ENCODE peak calls at places on chromosomes 3 and 15, in four cellular contexts. Y, N, B and S are unnamed samples.

GRCh38 chr15:53072077-53072476 is 281.9 kb upstream of the ONECUT1 start:
- DNase-seq in Y (no peak), N (peak), B (peak), S (no peak)

GRCh38 chr3:61903931-61904657 is 342.7 kb downstream of the PTPRG start:
- DNase-seq in Y (no peak), N (no peak), B (no peak), S (peak)

GRCh38 chr3:51388286-51389029 is 2.6 kb upstream of the RBM15B start:
- DNase-seq in Y (no peak), N (no peak), B (peak), S (no peak)

GRCh38 chr15:38474155-38474757 is 20.3 kb downstream of the FAM98B start:
- DNase-seq in Y (no peak), N (no peak), B (no peak), S (peak)

GRCh38 chr15:73753250-73754130 is at the start of gene INSYN1:
- DNase-seq in Y (peak), N (peak), B (peak), S (no peak)

GRCh38 chr15:28960979-28961378 is 75.2 kb downstream of the APBA2 start:
- DNase-seq in Y (no peak), N (no peak), B (no peak), S (no peak)

GRCh38 chr3:177618873-177619771 is 421.8 kb upstream of the TBL1XR1 start:
- DNase-seq in Y (no peak), N (no peak), B (no peak), S (no peak)

GRCh38 chr3:50671331-50671730 is 3.4 kb upstream of the DOCK3 start:
- DNase-seq in Y (no peak), N (no peak), B (no peak), S (no peak)

GRCh38 chr3:50971487-50971924 is 296.8 kb downstream of the DOCK3 start:
- DNase-seq in Y (no peak), N (no peak), B (peak), S (no peak)

GRCh38 chr3:39934696-39935095 is 125.3 kb downstream of the MYRIP start:
- DNase-seq in Y (no peak), N (no peak), B (no peak), S (no peak)

GRCh38 chr15:41263891-41264351 is 32.9 kb downstream of the CHP1 start:
- DNase-seq in Y (no peak), N (no peak), B (no peak), S (no peak)

GRCh38 chr3:121836069-121836468 is 1.1 kb downstream of the EAF2 start:
- DNase-seq in Y (no peak), N (no peak), B (no peak), S (no peak)

GRCh38 chr3:5194801-5195509 is 7.4 kb downstream of the EDEM1 start:
- DNase-seq in Y (no peak), N (peak), B (no peak), S (peak)

GRCh38 chr15:52171386-52171785 is 19.8 kb downstream of the GNB5 start:
- DNase-seq in Y (no peak), N (no peak), B (peak), S (no peak)

GRCh38 chr3:24332092-24332491 is 162.6 kb downstream of the THRB start:
- DNase-seq in Y (no peak), N (no peak), B (no peak), S (no peak)

GRCh38 chr15:56598991-56599390 is 134.1 kb upstream of the MNS1 start:
- DNase-seq in Y (no peak), N (no peak), B (no peak), S (no peak)

GRCh38 chr15:57297630-57298029 is 78.7 kb upstream of the CGNL1 start:
- DNase-seq in Y (no peak), N (no peak), B (peak), S (no peak)

GRCh38 chr3:130374033-130374432 is 28.6 kb downstream of the COL6A5 start:
- DNase-seq in Y (no peak), N (no peak), B (no peak), S (no peak)

GRCh38 chr3:141913150-141913811 is 36.8 kb downstream of the ATP1B3 start:
- DNase-seq in Y (no peak), N (no peak), B (no peak), S (peak)

GRCh38 chr3:105812194-105812586 is 56.6 kb downstream of the CBLB start:
- DNase-seq in Y (no peak), N (no peak), B (no peak), S (no peak)

GRCh38 chr3:192229866-192230265 is 497.5 kb downstream of the FGF12 start:
- DNase-seq in Y (no peak), N (no peak), B (no peak), S (no peak)

GRCh38 chr15:30979457-30979856 is 12.0 kb downstream of the MTMR10 start:
- DNase-seq in Y (no peak), N (no peak), B (no peak), S (no peak)

GRCh38 chr3:72176537-72177041 is 391.6 kb upstream of the PROK2 start:
- DNase-seq in Y (no peak), N (no peak), B (no peak), S (no peak)

GRCh38 chr3:107206141-107206540 is 171.1 kb upstream of the CCDC54 start:
- DNase-seq in Y (no peak), N (no peak), B (no peak), S (peak)

GRCh38 chr15:66682865-66683264 is 19.2 kb upstream of the SMAD6 start:
- DNase-seq in Y (no peak), N (no peak), B (no peak), S (no peak)

GRCh38 chr3:179451335-179452165 is at the start of gene GNB4:
- DNase-seq in Y (peak), N (peak), B (peak), S (peak)

GRCh38 chr15:66580643-66581042 is 14.8 kb upstream of the LCTL start:
- DNase-seq in Y (no peak), N (no peak), B (no peak), S (peak)

GRCh38 chr15:89143503-89144162 is 55.4 kb downstream of the ABHD2 start:
- DNase-seq in Y (no peak), N (no peak), B (no peak), S (no peak)

GRCh38 chr3:121467085-121467484 is 78.7 kb downstream of the POLQ start:
- DNase-seq in Y (no peak), N (no peak), B (no peak), S (no peak)

GRCh38 chr3:98817546-98817945 is 54.4 kb downstream of the ST3GAL6 start:
- DNase-seq in Y (no peak), N (no peak), B (no peak), S (no peak)

GRCh38 chr3:23696842-23697241 is 108.9 kb upstream of the UBE2E1 start:
- DNase-seq in Y (no peak), N (no peak), B (no peak), S (no peak)

GRCh38 chr3:42266085-42266484 is at the start of gene CCK:
- DNase-seq in Y (no peak), N (no peak), B (no peak), S (no peak)

GRCh38 chr3:150421256-150421655 is 13.2 kb downstream of the TSC22D2 start:
- DNase-seq in Y (no peak), N (no peak), B (no peak), S (no peak)

GRCh38 chr15:36334059-36334458 is 245.4 kb upstream of the CDIN1 start:
- DNase-seq in Y (no peak), N (no peak), B (no peak), S (no peak)

GRCh38 chr15:27017168-27017809 is 46.3 kb downstream of the GABRG3 start:
- DNase-seq in Y (no peak), N (no peak), B (peak), S (peak)

GRCh38 chr3:81974754-81975153 is 213.3 kb upstream of the GBE1 start:
- DNase-seq in Y (no peak), N (no peak), B (no peak), S (no peak)
- H3K4me3 ChIP-seq in Y (no peak), N (no peak), B (no peak), S (no peak)

GRCh38 chr3:159765860-159766294 is 222.8 kb upstream of the IL12A start:
- DNase-seq in Y (no peak), N (no peak), B (no peak), S (no peak)

GRCh38 chr3:159766563-159767185 is 222.0 kb upstream of the IL12A start:
- DNase-seq in Y (no peak), N (no peak), B (no peak), S (no peak)

GRCh38 chr3:159764211-159765024 is 224.2 kb upstream of the IL12A start:
- DNase-seq in Y (peak), N (no peak), B (peak), S (peak)

GRCh38 chr3:159763466-159764210 is 225.0 kb upstream of the IL12A start:
- DNase-seq in Y (peak), N (peak), B (peak), S (peak)

GRCh38 chr3:159765025-159765859 is 223.4 kb upstream of the IL12A start:
- DNase-seq in Y (peak), N (peak), B (peak), S (no peak)
- TF ChIP-seq POLR2A in Y (no peak), N (peak), B (no peak), S (no peak)

GRCh38 chr3:12837295-12837986 is 3.9 kb downstream of the RPL32 start:
- DNase-seq in Y (no peak), N (no peak), B (no peak), S (no peak)
- H3K4me3 ChIP-seq in Y (no peak), N (no peak), B (no peak), S (no peak)

GRCh38 chr15:101723874-101724674 is at the start of gene TARS3:
- DNase-seq in Y (peak), N (peak), B (peak), S (peak)
- TF ChIP-seq POLR2A in Y (peak), N (peak), B (peak), S (peak)

GRCh38 chr15:47736123-47736786 is 18.9 kb downstream of the SEMA6D start:
- DNase-seq in Y (no peak), N (no peak), B (no peak), S (no peak)
- H3K4me3 ChIP-seq in Y (no peak), N (no peak), B (no peak), S (no peak)

GRCh38 chr15:90400759-90401314 is 12.8 kb downstream of the IQGAP1 start:
- DNase-seq in Y (peak), N (peak), B (no peak), S (peak)
- TF ChIP-seq POLR2A in Y (no peak), N (peak), B (peak), S (no peak)

GRCh38 chr3:57164217-57164605 is 942 bp downstream of the IL17RD start:
- DNase-seq in Y (peak), N (peak), B (no peak), S (no peak)

GRCh38 chr3:57163751-57164150 is 1.4 kb downstream of the IL17RD start:
- DNase-seq in Y (no peak), N (peak), B (no peak), S (no peak)

GRCh38 chr3:57166660-57167059 is 1.5 kb upstream of the IL17RD start:
- DNase-seq in Y (no peak), N (no peak), B (no peak), S (no peak)

GRCh38 chr3:57164606-57165573 is at the start of gene IL17RD:
- DNase-seq in Y (peak), N (peak), B (peak), S (peak)

DNA sequence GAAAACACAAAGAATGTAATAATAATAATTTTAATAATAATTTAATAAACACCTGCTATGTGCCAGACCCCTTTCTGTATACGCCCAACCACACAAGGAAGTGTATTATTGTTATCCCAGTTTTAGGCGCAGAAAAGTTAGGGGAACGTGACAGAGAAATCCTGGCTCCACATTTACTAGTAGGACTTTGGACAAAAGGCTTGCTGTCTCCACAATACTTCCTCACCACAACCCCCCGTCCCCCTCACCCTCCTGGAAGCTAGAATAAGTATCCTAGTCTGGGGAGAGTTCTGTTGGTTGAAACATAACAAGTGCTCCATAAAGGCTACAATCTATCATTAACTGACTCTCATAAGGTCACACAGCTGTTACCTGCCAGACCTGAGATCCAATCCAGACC is 484 bp upstream of the IL17RD start:
- DNase-seq in Y (no peak), N (no peak), B (no peak), S (no peak)
- H3K4me3 ChIP-seq in Y (no peak), N (no peak), B (no peak), S (no peak)

GRCh38 chr3:43287514-43287913 is 1.2 kb downstream of the SNRK start:
- DNase-seq in Y (no peak), N (no peak), B (no peak), S (no peak)

GRCh38 chr3:43286886-43287301 is 554 bp downstream of the SNRK start:
- DNase-seq in Y (no peak), N (no peak), B (peak), S (no peak)

GRCh38 chr3:43285644-43286043 is 696 bp upstream of the SNRK start:
- DNase-seq in Y (peak), N (peak), B (peak), S (no peak)

GRCh38 chr3:43288366-43288765 is 2.0 kb downstream of the SNRK start:
- DNase-seq in Y (no peak), N (no peak), B (no peak), S (no peak)

DNA sequence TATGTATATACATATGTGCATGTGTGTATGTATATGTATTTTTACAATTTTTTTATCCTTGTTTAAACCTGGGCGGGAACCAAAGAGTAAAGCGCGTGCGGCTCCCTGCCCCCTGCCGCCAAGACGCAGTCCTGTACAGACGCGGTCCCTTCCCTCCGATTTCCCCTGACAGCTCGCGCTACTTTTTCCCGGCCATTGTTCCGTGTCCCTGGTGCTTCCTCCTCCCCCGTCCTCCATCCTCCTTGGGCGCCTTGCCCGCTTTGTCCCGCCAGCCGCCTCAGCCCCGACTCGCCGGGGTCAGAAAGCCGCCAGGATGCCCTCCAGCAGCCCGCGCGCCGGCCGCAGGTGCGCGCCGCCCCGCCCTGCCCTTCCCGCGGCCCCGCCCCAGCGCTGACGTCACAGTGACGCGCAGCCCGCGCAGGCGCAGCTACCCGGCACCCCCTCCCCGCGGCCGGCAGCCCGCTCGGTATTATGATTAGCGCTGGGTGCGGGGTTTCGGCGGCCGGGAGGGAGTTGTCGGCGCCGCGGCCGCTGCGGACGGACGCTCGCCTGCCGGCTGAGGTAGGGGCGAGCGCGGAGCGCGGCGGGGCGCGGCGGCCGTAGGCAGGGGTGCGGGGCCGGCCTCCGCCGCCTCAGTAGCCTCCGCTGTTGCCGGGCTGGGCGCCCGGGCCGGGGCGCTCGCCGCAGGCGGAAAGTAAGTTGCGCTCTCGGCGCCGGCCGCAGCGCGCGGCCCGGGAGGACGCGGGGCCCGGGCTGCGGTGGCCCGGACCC is at the start of gene SNRK:
- DNase-seq in Y (peak), N (peak), B (peak), S (peak)
- TF ChIP-seq POLR2A in Y (peak), N (peak), B (no peak), S (peak)

DNA sequence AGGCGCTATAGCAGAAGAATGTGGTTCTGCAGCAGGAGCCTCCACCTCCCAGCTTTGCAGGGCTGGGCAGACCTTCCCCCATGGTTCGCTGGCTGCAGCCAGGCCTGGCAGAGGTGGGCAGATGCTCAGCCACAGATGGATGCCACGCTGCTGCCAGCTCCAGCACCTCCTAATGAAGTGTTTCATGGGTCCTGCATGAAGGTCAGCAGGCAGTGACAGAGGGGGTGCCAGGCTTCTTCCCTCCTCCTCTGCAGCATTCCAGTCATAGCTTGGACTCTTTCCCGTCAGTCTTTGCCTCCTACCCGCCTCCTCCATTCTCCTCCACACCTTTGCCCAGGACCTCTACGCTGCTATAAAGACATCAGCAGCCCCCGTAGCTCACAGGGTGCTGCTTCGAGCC is 85.9 kb downstream of the SLCO3A1 start:
- DNase-seq in Y (no peak), N (no peak), B (no peak), S (no peak)
- H3K4me3 ChIP-seq in Y (no peak), N (no peak), B (no peak), S (no peak)